ENCODE peak calls at places on chromosomes 1 and 21, in six cellular contexts. M is AML-193; Y is neuronal stem cell; V is activated naive CD4-positive, alpha-beta T cell; J is GM10248; N is neural progenitor cell. H is an unnamed sample.

GRCh38 chr21:46118871-46119564 is 21.1 kb downstream of the COL6A2 start:
- DNase-seq in M (no peak), J (no peak), V (no peak), N (no peak), Y (no peak), H (no peak)

GRCh38 chr21:38310619-38311018 is 53.8 kb downstream of the KCNJ15 start:
- DNase-seq in M (peak; percentile 47), Y (no peak), V (no peak), J (no peak), N (no peak), H (no peak)

GRCh38 chr1:193256019-193256418 is 69.6 kb upstream of the B3GALT2 start:
- DNase-seq in J (no peak), V (no peak), N (no peak), M (no peak), Y (no peak), H (no peak)

GRCh38 chr1:177847843-177848242 is 122.0 kb downstream of the SEC16B start:
- DNase-seq in J (no peak), M (no peak), V (no peak), N (no peak), Y (no peak), H (no peak)

GRCh38 chr1:55466921-55467320 is 251.8 kb upstream of the USP24 start:
- DNase-seq in N (no peak), M (no peak), Y (no peak), V (no peak), J (no peak), H (no peak)

GRCh38 chr21:14358775-14359174 is 24.2 kb downstream of the HSPA13 start:
- DNase-seq in V (no peak), Y (no peak), J (no peak), M (no peak), N (no peak), H (no peak)

GRCh38 chr1:156673387-156674121 is 3.7 kb downstream of the NES start:
- DNase-seq in Y (peak; percentile 97), M (peak; percentile 48), J (no peak), V (no peak), N (peak; percentile 98), H (peak; percentile 67)

GRCh38 chr1:78005755-78006154 is 1.0 kb downstream of the DNAJB4 start:
- DNase-seq in V (no peak), M (peak; percentile 35), N (no peak), Y (no peak), J (no peak), H (no peak)

GRCh38 chr1:8941906-8942305 is 3.8 kb upstream of the CA6 start:
- DNase-seq in N (no peak), V (no peak), J (no peak), Y (no peak), M (no peak), H (no peak)

GRCh38 chr1:167060141-167061072 is 29.8 kb downstream of the GPA33 start:
- DNase-seq in J (no peak), M (no peak), N (peak; percentile 45), Y (no peak), V (no peak), H (no peak)

GRCh38 chr1:25198731-25199231 is 33.5 kb downstream of the SYF2 start:
- DNase-seq in N (peak; percentile 41), J (no peak), M (no peak), V (no peak), Y (no peak), H (no peak)

GRCh38 chr1:97192872-97193572 is 471.4 kb downstream of the PTBP2 start:
- DNase-seq in J (no peak), V (no peak), N (no peak), Y (no peak), M (no peak), H (no peak)

GRCh38 chr21:32562426-32562825 is 22.9 kb downstream of the TCP10L start:
- DNase-seq in Y (peak; percentile 18), M (no peak), J (no peak), N (peak; percentile 62), V (no peak), H (no peak)

GRCh38 chr1:152502496-152503180 is 8.0 kb upstream of the LCE5A start:
- DNase-seq in M (no peak), Y (no peak), V (no peak), J (no peak), N (no peak), H (no peak)

GRCh38 chr1:217249857-217250256 is 381.0 kb downstream of the GPATCH2 start:
- DNase-seq in M (no peak), Y (no peak), V (no peak), J (no peak), N (no peak), H (no peak)

GRCh38 chr21:31913191-31913608 is 40.4 kb downstream of the HUNK start:
- DNase-seq in V (no peak), Y (no peak), J (no peak), M (no peak), N (no peak), H (no peak)

GRCh38 chr1:36523850-36524249 is 41.1 kb upstream of the CSF3R start:
- DNase-seq in J (no peak), Y (no peak), V (no peak), M (no peak), N (no peak), H (no peak)

H was measured in neural crest cell.